ENCODE peak calls at places on chromosomes 13 and 19, in seven cellular contexts. O, R, C, B, K, J and T are unnamed samples.

GRCh38 chr13:101545521-101545920 is 93.0 kb downstream of the ITGBL1 start:
- DNase-seq in O (peak), R (peak), C (no peak), B (no peak), K (no peak), J (peak), T (no peak)

GRCh38 chr19:13964776-13965175 is 12.5 kb downstream of the DCAF15 start:
- DNase-seq in O (peak), R (no peak), C (no peak), B (no peak), K (no peak), J (no peak), T (no peak)

GRCh38 chr19:37991176-37991835 is 84.3 kb downstream of the SIPA1L3 start:
- DNase-seq in O (no peak), R (no peak), C (no peak), B (no peak), K (no peak), J (no peak), T (no peak)

GRCh38 chr13:51823351-51823750 is 19.4 kb upstream of the DHRS12 start:
- DNase-seq in O (no peak), R (no peak), C (no peak), B (no peak), K (no peak), J (no peak), T (no peak)

GRCh38 chr19:14091086-14091884 is 734 bp upstream of the SAMD1 start:
- DNase-seq in O (peak), R (peak), C (peak), B (no peak), K (peak), J (peak), T (no peak)

GRCh38 chr13:46489586-46490023 is 63.4 kb upstream of the LRCH1 start:
- DNase-seq in O (peak), R (peak), C (peak), B (no peak), K (no peak), J (peak), T (peak)

GRCh38 chr19:5090780-5091575 is 122.1 kb downstream of the KDM4B start:
- DNase-seq in O (peak), R (peak), C (peak), B (peak), K (peak), J (peak), T (no peak)

GRCh38 chr19:50005428-50005827 is 19.7 kb downstream of the VRK3 start:
- DNase-seq in O (no peak), R (no peak), C (no peak), B (no peak), K (no peak), J (no peak), T (no peak)

GRCh38 chr13:59458908-59459579 is 704.7 kb downstream of the DIAPH3 start:
- DNase-seq in O (peak), R (peak), C (peak), B (peak), K (no peak), J (peak), T (peak)

GRCh38 chr13:77306458-77306857 is 20.4 kb downstream of the MYCBP2 start:
- DNase-seq in O (no peak), R (no peak), C (no peak), B (no peak), K (no peak), J (no peak), T (no peak)

GRCh38 chr19:45917421-45918091 is 3.0 kb upstream of the NANOS2 start:
- DNase-seq in O (no peak), R (no peak), C (peak), B (no peak), K (no peak), J (no peak), T (no peak)

GRCh38 chr13:113157206-113157928 is 1.1 kb upstream of the PROZ start:
- DNase-seq in O (no peak), R (no peak), C (no peak), B (no peak), K (no peak), J (no peak), T (no peak)